ENCODE peak calls at places on chromosomes 11 and 22, in seven cellular contexts. One of them, this sample, is unnamed.

GRCh38 chr11:27540051-27540450 is 33.5 kb upstream of the LIN7C start:
- DNase-seq in NCI-H1092 treated with DMSO at 0.1 percent for 48 hours: no peak
- DNase-seq in stimulated activated CD8-positive, alpha-beta memory T cell treated with anti-CD3 and anti-CD28 coated beads, Interleukin-7, amount 100 ng/mL, for 1 hour: no peak
- DNase-seq in nephron progenitor cell: no peak
- DNase-seq in iPS DF 6.9: no peak
- DNase-seq in GM04504: no peak
- DNase-seq in T-helper 2 cell: no peak
- DNase-seq in this sample: no peak

GRCh38 chr11:65898656-65899355 is 1.4 kb downstream of the FOSL1 start:
- DNase-seq in NCI-H1092 treated with DMSO at 0.1 percent for 48 hours: no peak
- DNase-seq in stimulated activated CD8-positive, alpha-beta memory T cell treated with anti-CD3 and anti-CD28 coated beads, Interleukin-7, amount 100 ng/mL, for 1 hour: no peak
- DNase-seq in nephron progenitor cell: no peak
- DNase-seq in iPS DF 6.9: no peak
- DNase-seq in GM04504: no peak
- DNase-seq in T-helper 2 cell: no peak
- DNase-seq in this sample: no peak

GRCh38 chr11:83990160-83990733 is 704.1 kb upstream of the CCDC90B start:
- DNase-seq in NCI-H1092 treated with DMSO at 0.1 percent for 48 hours: no peak
- DNase-seq in stimulated activated CD8-positive, alpha-beta memory T cell treated with anti-CD3 and anti-CD28 coated beads, Interleukin-7, amount 100 ng/mL, for 1 hour: no peak
- DNase-seq in nephron progenitor cell: no peak
- DNase-seq in iPS DF 6.9: no peak
- DNase-seq in GM04504: no peak
- DNase-seq in T-helper 2 cell: no peak
- DNase-seq in this sample: no peak

GRCh38 chr11:69375316-69376154 is 81.6 kb downstream of the MYEOV start:
- DNase-seq in NCI-H1092 treated with DMSO at 0.1 percent for 48 hours: no peak
- DNase-seq in stimulated activated CD8-positive, alpha-beta memory T cell treated with anti-CD3 and anti-CD28 coated beads, Interleukin-7, amount 100 ng/mL, for 1 hour: no peak
- DNase-seq in nephron progenitor cell: no peak
- DNase-seq in iPS DF 6.9: no peak
- DNase-seq in GM04504: no peak
- DNase-seq in T-helper 2 cell: no peak
- DNase-seq in this sample: no peak

GRCh38 chr22:43854151-43854785 is 8.0 kb downstream of the SULT4A1 start:
- DNase-seq in NCI-H1092 treated with DMSO at 0.1 percent for 48 hours: no peak
- DNase-seq in stimulated activated CD8-positive, alpha-beta memory T cell treated with anti-CD3 and anti-CD28 coated beads, Interleukin-7, amount 100 ng/mL, for 1 hour: no peak
- DNase-seq in nephron progenitor cell: no peak
- DNase-seq in iPS DF 6.9: no peak
- DNase-seq in GM04504: no peak
- DNase-seq in T-helper 2 cell: no peak
- DNase-seq in this sample: no peak

GRCh38 chr11:40514124-40514523 is 945.3 kb downstream of the LRRC4C start:
- DNase-seq in NCI-H1092 treated with DMSO at 0.1 percent for 48 hours: peak
- DNase-seq in stimulated activated CD8-positive, alpha-beta memory T cell treated with anti-CD3 and anti-CD28 coated beads, Interleukin-7, amount 100 ng/mL, for 1 hour: no peak
- DNase-seq in nephron progenitor cell: no peak
- DNase-seq in iPS DF 6.9: no peak
- DNase-seq in GM04504: no peak
- DNase-seq in T-helper 2 cell: no peak
- DNase-seq in this sample: no peak

GRCh38 chr11:36431429-36432092 is 78.5 kb downstream of the TRAF6 start:
- DNase-seq in NCI-H1092 treated with DMSO at 0.1 percent for 48 hours: no peak
- DNase-seq in stimulated activated CD8-positive, alpha-beta memory T cell treated with anti-CD3 and anti-CD28 coated beads, Interleukin-7, amount 100 ng/mL, for 1 hour: no peak
- DNase-seq in nephron progenitor cell: no peak
- DNase-seq in iPS DF 6.9: no peak
- DNase-seq in GM04504: peak
- DNase-seq in T-helper 2 cell: no peak
- DNase-seq in this sample: no peak

GRCh38 chr11:75554258-75555022 is 7.6 kb upstream of the SERPINH1 start:
- DNase-seq in NCI-H1092 treated with DMSO at 0.1 percent for 48 hours: peak
- DNase-seq in stimulated activated CD8-positive, alpha-beta memory T cell treated with anti-CD3 and anti-CD28 coated beads, Interleukin-7, amount 100 ng/mL, for 1 hour: no peak
- DNase-seq in nephron progenitor cell: peak
- DNase-seq in iPS DF 6.9: no peak
- DNase-seq in GM04504: peak
- DNase-seq in T-helper 2 cell: no peak
- DNase-seq in this sample: peak

GRCh38 chr22:45033136-45033535 is 23.3 kb upstream of the PHF21B start:
- DNase-seq in NCI-H1092 treated with DMSO at 0.1 percent for 48 hours: no peak
- DNase-seq in stimulated activated CD8-positive, alpha-beta memory T cell treated with anti-CD3 and anti-CD28 coated beads, Interleukin-7, amount 100 ng/mL, for 1 hour: no peak
- DNase-seq in nephron progenitor cell: no peak
- DNase-seq in iPS DF 6.9: no peak
- DNase-seq in GM04504: no peak
- DNase-seq in T-helper 2 cell: no peak
- DNase-seq in this sample: no peak

GRCh38 chr11:63985812-63986155 is 454 bp upstream of the OTUB1 start:
- DNase-seq in NCI-H1092 treated with DMSO at 0.1 percent for 48 hours: no peak
- DNase-seq in stimulated activated CD8-positive, alpha-beta memory T cell treated with anti-CD3 and anti-CD28 coated beads, Interleukin-7, amount 100 ng/mL, for 1 hour: peak
- DNase-seq in nephron progenitor cell: no peak
- DNase-seq in iPS DF 6.9: no peak
- DNase-seq in GM04504: no peak
- DNase-seq in T-helper 2 cell: peak
- DNase-seq in this sample: no peak

GRCh38 chr11:128506999-128507591 is 80.3 kb downstream of the ETS1 start:
- DNase-seq in NCI-H1092 treated with DMSO at 0.1 percent for 48 hours: peak
- DNase-seq in stimulated activated CD8-positive, alpha-beta memory T cell treated with anti-CD3 and anti-CD28 coated beads, Interleukin-7, amount 100 ng/mL, for 1 hour: no peak
- DNase-seq in nephron progenitor cell: peak
- DNase-seq in iPS DF 6.9: no peak
- DNase-seq in GM04504: peak
- DNase-seq in T-helper 2 cell: no peak
- DNase-seq in this sample: no peak

GRCh38 chr22:43881091-43882061 is 10.4 kb downstream of the PNPLA5 start:
- DNase-seq in NCI-H1092 treated with DMSO at 0.1 percent for 48 hours: no peak
- DNase-seq in stimulated activated CD8-positive, alpha-beta memory T cell treated with anti-CD3 and anti-CD28 coated beads, Interleukin-7, amount 100 ng/mL, for 1 hour: no peak
- DNase-seq in nephron progenitor cell: no peak
- DNase-seq in iPS DF 6.9: no peak
- DNase-seq in GM04504: no peak
- DNase-seq in T-helper 2 cell: no peak
- DNase-seq in this sample: no peak

GRCh38 chr11:90845126-90845525 is 622.3 kb upstream of the CHORDC1 start:
- DNase-seq in NCI-H1092 treated with DMSO at 0.1 percent for 48 hours: no peak
- DNase-seq in stimulated activated CD8-positive, alpha-beta memory T cell treated with anti-CD3 and anti-CD28 coated beads, Interleukin-7, amount 100 ng/mL, for 1 hour: no peak
- DNase-seq in nephron progenitor cell: no peak
- DNase-seq in iPS DF 6.9: no peak
- DNase-seq in GM04504: no peak
- DNase-seq in T-helper 2 cell: no peak
- DNase-seq in this sample: no peak

GRCh38 chr11:19084661-19085315 is 24.3 kb upstream of the MRGPRX2 start:
- DNase-seq in NCI-H1092 treated with DMSO at 0.1 percent for 48 hours: no peak
- DNase-seq in stimulated activated CD8-positive, alpha-beta memory T cell treated with anti-CD3 and anti-CD28 coated beads, Interleukin-7, amount 100 ng/mL, for 1 hour: no peak
- DNase-seq in nephron progenitor cell: no peak
- DNase-seq in iPS DF 6.9: no peak
- DNase-seq in GM04504: no peak
- DNase-seq in T-helper 2 cell: no peak
- DNase-seq in this sample: no peak

GRCh38 chr11:44246726-44247125 is 63.2 kb downstream of the ALX4 start:
- DNase-seq in NCI-H1092 treated with DMSO at 0.1 percent for 48 hours: no peak
- DNase-seq in stimulated activated CD8-positive, alpha-beta memory T cell treated with anti-CD3 and anti-CD28 coated beads, Interleukin-7, amount 100 ng/mL, for 1 hour: no peak
- DNase-seq in nephron progenitor cell: no peak
- DNase-seq in iPS DF 6.9: no peak
- DNase-seq in GM04504: peak
- DNase-seq in T-helper 2 cell: no peak
- DNase-seq in this sample: no peak

GRCh38 chr22:28009272-28009827 is 90.3 kb upstream of the PITPNB start:
- DNase-seq in NCI-H1092 treated with DMSO at 0.1 percent for 48 hours: peak
- DNase-seq in stimulated activated CD8-positive, alpha-beta memory T cell treated with anti-CD3 and anti-CD28 coated beads, Interleukin-7, amount 100 ng/mL, for 1 hour: peak
- DNase-seq in nephron progenitor cell: peak
- DNase-seq in iPS DF 6.9: peak
- DNase-seq in GM04504: peak
- DNase-seq in T-helper 2 cell: peak
- DNase-seq in this sample: peak

GRCh38 chr11:36376315-36376887 is 80.3 kb downstream of the PRR5L start:
- DNase-seq in NCI-H1092 treated with DMSO at 0.1 percent for 48 hours: no peak
- DNase-seq in stimulated activated CD8-positive, alpha-beta memory T cell treated with anti-CD3 and anti-CD28 coated beads, Interleukin-7, amount 100 ng/mL, for 1 hour: no peak
- DNase-seq in nephron progenitor cell: peak
- DNase-seq in iPS DF 6.9: no peak
- DNase-seq in GM04504: no peak
- DNase-seq in T-helper 2 cell: no peak
- DNase-seq in this sample: no peak

GRCh38 chr22:37023743-37024338 is 4.3 kb downstream of the MPST start:
- DNase-seq in NCI-H1092 treated with DMSO at 0.1 percent for 48 hours: no peak
- DNase-seq in stimulated activated CD8-positive, alpha-beta memory T cell treated with anti-CD3 and anti-CD28 coated beads, Interleukin-7, amount 100 ng/mL, for 1 hour: no peak
- DNase-seq in nephron progenitor cell: no peak
- DNase-seq in iPS DF 6.9: no peak
- DNase-seq in GM04504: no peak
- DNase-seq in T-helper 2 cell: no peak
- DNase-seq in this sample: no peak

GRCh38 chr11:129865701-129866100 is 29.7 kb downstream of the NFRKB start:
- DNase-seq in NCI-H1092 treated with DMSO at 0.1 percent for 48 hours: no peak
- DNase-seq in stimulated activated CD8-positive, alpha-beta memory T cell treated with anti-CD3 and anti-CD28 coated beads, Interleukin-7, amount 100 ng/mL, for 1 hour: no peak
- DNase-seq in nephron progenitor cell: no peak
- DNase-seq in iPS DF 6.9: no peak
- DNase-seq in GM04504: no peak
- DNase-seq in T-helper 2 cell: no peak
- DNase-seq in this sample: no peak

GRCh38 chr11:110762596-110762995 is 50.4 kb upstream of the ARHGAP20 start:
- DNase-seq in NCI-H1092 treated with DMSO at 0.1 percent for 48 hours: peak
- DNase-seq in stimulated activated CD8-positive, alpha-beta memory T cell treated with anti-CD3 and anti-CD28 coated beads, Interleukin-7, amount 100 ng/mL, for 1 hour: no peak
- DNase-seq in nephron progenitor cell: no peak
- DNase-seq in iPS DF 6.9: no peak
- DNase-seq in GM04504: no peak
- DNase-seq in T-helper 2 cell: no peak
- DNase-seq in this sample: no peak

GRCh38 chr11:32420937-32421532 is 14.3 kb downstream of the WT1 start:
- DNase-seq in NCI-H1092 treated with DMSO at 0.1 percent for 48 hours: no peak
- DNase-seq in stimulated activated CD8-positive, alpha-beta memory T cell treated with anti-CD3 and anti-CD28 coated beads, Interleukin-7, amount 100 ng/mL, for 1 hour: no peak
- DNase-seq in nephron progenitor cell: no peak
- DNase-seq in iPS DF 6.9: no peak
- DNase-seq in GM04504: no peak
- DNase-seq in T-helper 2 cell: no peak
- DNase-seq in this sample: no peak

GRCh38 chr11:120912504-120912903 is 111.4 kb upstream of the TBCEL start:
- DNase-seq in NCI-H1092 treated with DMSO at 0.1 percent for 48 hours: peak
- DNase-seq in stimulated activated CD8-positive, alpha-beta memory T cell treated with anti-CD3 and anti-CD28 coated beads, Interleukin-7, amount 100 ng/mL, for 1 hour: no peak
- DNase-seq in nephron progenitor cell: no peak
- DNase-seq in iPS DF 6.9: peak
- DNase-seq in GM04504: peak
- DNase-seq in T-helper 2 cell: no peak
- DNase-seq in this sample: peak

GRCh38 chr22:25777870-25778269 is 35.9 kb downstream of the MYO18B start:
- DNase-seq in NCI-H1092 treated with DMSO at 0.1 percent for 48 hours: peak
- DNase-seq in stimulated activated CD8-positive, alpha-beta memory T cell treated with anti-CD3 and anti-CD28 coated beads, Interleukin-7, amount 100 ng/mL, for 1 hour: no peak
- DNase-seq in nephron progenitor cell: no peak
- DNase-seq in iPS DF 6.9: no peak
- DNase-seq in GM04504: peak
- DNase-seq in T-helper 2 cell: no peak
- DNase-seq in this sample: peak

GRCh38 chr22:49290286-49290685 is 537.4 kb downstream of the BRD1 start:
- DNase-seq in NCI-H1092 treated with DMSO at 0.1 percent for 48 hours: no peak
- DNase-seq in stimulated activated CD8-positive, alpha-beta memory T cell treated with anti-CD3 and anti-CD28 coated beads, Interleukin-7, amount 100 ng/mL, for 1 hour: no peak
- DNase-seq in nephron progenitor cell: no peak
- DNase-seq in iPS DF 6.9: no peak
- DNase-seq in GM04504: no peak
- DNase-seq in T-helper 2 cell: no peak
- DNase-seq in this sample: no peak

GRCh38 chr22:41382098-41382578 is 396 bp downstream of the TEF start:
- DNase-seq in NCI-H1092 treated with DMSO at 0.1 percent for 48 hours: no peak
- DNase-seq in stimulated activated CD8-positive, alpha-beta memory T cell treated with anti-CD3 and anti-CD28 coated beads, Interleukin-7, amount 100 ng/mL, for 1 hour: peak
- DNase-seq in nephron progenitor cell: peak
- DNase-seq in iPS DF 6.9: no peak
- DNase-seq in GM04504: no peak
- DNase-seq in T-helper 2 cell: peak
- DNase-seq in this sample: no peak

GRCh38 chr22:25419247-25420113 is 145.0 kb upstream of the GRK3 start:
- DNase-seq in NCI-H1092 treated with DMSO at 0.1 percent for 48 hours: peak
- DNase-seq in stimulated activated CD8-positive, alpha-beta memory T cell treated with anti-CD3 and anti-CD28 coated beads, Interleukin-7, amount 100 ng/mL, for 1 hour: no peak
- DNase-seq in nephron progenitor cell: no peak
- DNase-seq in iPS DF 6.9: no peak
- DNase-seq in GM04504: no peak
- DNase-seq in T-helper 2 cell: no peak
- DNase-seq in this sample: peak

This sample was measured in NCI-H1694 treated with DMSO at 0.1 percent for 48 hours.